ENCODE peak calls at places on chromosomes 11 and 22, in seven cellular contexts. W is SK-N-SH, M is H1, S is HCT116, L is GM12878, N is K562, D is HepG2. I is an unnamed sample.

GRCh38 chr11:93075782-93076181 is 106.3 kb downstream of the MTNR1B start:
- DNase-seq in D (no peak), N (no peak), W (no peak), S (no peak), L (no peak), M (no peak), I (no peak)

GRCh38 chr11:15104166-15104565 is 10.6 kb upstream of the INSC start:
- DNase-seq in D (no peak), S (no peak), M (no peak), N (no peak), L (no peak), W (no peak), I (no peak)

GRCh38 chr11:22802861-22803260 is 26.7 kb downstream of the SVIP start:
- DNase-seq in S (no peak), W (no peak), D (peak; percentile 76), N (no peak), L (no peak), M (no peak), I (no peak)

GRCh38 chr11:78460468-78460867 is 42.8 kb upstream of the GAB2 start:
- DNase-seq in S (no peak), D (no peak), W (no peak), L (no peak), N (no peak), M (no peak), I (no peak)

GRCh38 chr22:33557836-33558235 is 362.4 kb downstream of the LARGE1 start:
- DNase-seq in L (no peak), S (no peak), M (no peak), D (no peak), W (no peak), N (no peak), I (no peak)

GRCh38 chr11:12674936-12675696 is 895 bp downstream of the TEAD1 start:
- DNase-seq in L (no peak), D (no peak), M (no peak), W (peak; percentile 74), S (no peak), N (peak; percentile 57), I (no peak)

GRCh38 chr11:38345286-38345685 is 1747.2 kb upstream of the RAG2 start:
- DNase-seq in W (no peak), M (no peak), N (no peak), D (peak; percentile 2), S (no peak), L (no peak), I (no peak)

GRCh38 chr11:124717421-124717785 is 22.3 kb upstream of the NRGN start:
- DNase-seq in S (no peak), M (no peak), N (no peak), D (no peak), L (no peak), W (no peak), I (no peak)

GRCh38 chr11:31987118-31988005 is 103.5 kb upstream of the RCN1 start:
- DNase-seq in N (no peak), S (no peak), L (no peak), D (no peak), W (peak; percentile 44), M (peak; percentile 1), I (no peak)

GRCh38 chr11:110909331-110909730 is 197.1 kb upstream of the ARHGAP20 start:
- DNase-seq in W (no peak), M (no peak), L (no peak), N (no peak), S (no peak), D (no peak), I (no peak)

GRCh38 chr11:119316017-119316728 is 757 bp downstream of the MCAM start:
- DNase-seq in L (no peak), N (peak; percentile 50), M (no peak), S (no peak), D (no peak), W (peak; percentile 92), I (no peak)

GRCh38 chr11:46916669-46917108 is 1.7 kb downstream of the LRP4 start:
- DNase-seq in D (peak; percentile 55), M (no peak), W (peak; percentile 81), S (no peak), L (no peak), N (peak; percentile 45), I (peak; percentile 96)

GRCh38 chr22:48951836-48952235 is 875.8 kb downstream of the BRD1 start:
- DNase-seq in W (no peak), L (no peak), S (no peak), M (no peak), N (no peak), D (no peak), I (no peak)
- TF ChIP-seq JUND in W (no peak), L (no peak), S (no peak), M (no peak), N (no peak), D (no peak), I (no peak)

DNA sequence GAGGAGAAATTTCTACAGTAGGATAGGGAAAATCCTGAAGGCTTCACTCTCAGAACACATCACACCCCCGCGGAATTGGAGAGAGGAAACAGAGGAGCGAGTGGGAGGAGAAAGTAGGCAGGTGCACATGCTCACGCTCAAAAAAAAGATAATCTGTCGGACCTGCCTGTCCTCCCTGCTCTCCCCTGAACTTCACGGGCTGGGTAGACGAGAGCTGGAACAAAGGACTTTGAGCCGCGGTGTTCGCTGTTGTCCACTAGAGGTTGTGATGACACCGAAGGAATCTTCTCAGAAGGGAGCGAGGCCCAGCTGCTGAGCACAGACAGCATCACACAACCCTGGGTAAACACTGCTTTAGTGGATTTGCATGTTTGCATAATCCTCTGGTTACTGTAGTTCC is 5.0 kb downstream of the SEZ6L start:
- DNase-seq in N (no peak), S (no peak), L (no peak), W (peak; percentile 42), M (peak; percentile 39), D (peak; percentile 23), I (no peak)
- TF ChIP-seq JUND in N (no peak), S (no peak), L (no peak), W (no peak), M (peak; percentile 12), D (no peak), I (no peak)

DNA sequence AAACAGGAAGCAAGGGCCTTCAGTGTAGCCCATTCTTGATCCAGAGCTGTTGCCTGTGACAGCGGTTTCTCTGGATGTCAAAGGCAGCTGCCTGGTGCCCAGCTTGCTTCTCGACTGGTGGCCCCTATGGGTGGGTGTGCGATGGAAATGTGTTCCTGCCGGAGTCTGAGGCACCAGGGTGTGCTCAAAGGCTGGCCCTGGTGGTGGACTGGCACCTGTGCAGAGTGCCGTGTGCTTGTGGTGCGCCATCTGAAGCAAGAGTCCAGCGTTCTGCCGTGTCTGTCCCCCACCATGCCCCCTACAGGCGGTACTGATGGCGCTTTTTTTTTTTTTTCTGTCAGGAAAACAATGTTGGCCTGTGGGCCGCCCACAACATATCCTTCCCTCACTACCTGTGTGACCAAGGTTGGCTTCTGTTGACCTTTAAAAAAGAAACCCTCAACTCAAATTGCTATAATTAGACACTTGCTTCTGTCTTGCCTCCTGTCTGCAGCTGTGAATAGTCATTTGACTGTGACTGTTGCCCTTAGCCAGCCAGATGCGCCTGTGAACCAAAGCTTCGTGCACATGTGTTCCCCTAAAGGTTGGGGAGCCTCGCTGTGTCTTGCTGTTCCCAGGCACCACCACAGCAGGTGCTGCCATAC is 4.7 kb upstream of the RANBP1 start:
- DNase-seq in D (peak; percentile 61), L (no peak), N (peak; percentile 87), S (peak; percentile 51), W (peak; percentile 87), M (no peak), I (no peak)
- TF ChIP-seq JUND in D (no peak), L (no peak), N (no peak), S (no peak), W (no peak), M (no peak), I (no peak)

DNA sequence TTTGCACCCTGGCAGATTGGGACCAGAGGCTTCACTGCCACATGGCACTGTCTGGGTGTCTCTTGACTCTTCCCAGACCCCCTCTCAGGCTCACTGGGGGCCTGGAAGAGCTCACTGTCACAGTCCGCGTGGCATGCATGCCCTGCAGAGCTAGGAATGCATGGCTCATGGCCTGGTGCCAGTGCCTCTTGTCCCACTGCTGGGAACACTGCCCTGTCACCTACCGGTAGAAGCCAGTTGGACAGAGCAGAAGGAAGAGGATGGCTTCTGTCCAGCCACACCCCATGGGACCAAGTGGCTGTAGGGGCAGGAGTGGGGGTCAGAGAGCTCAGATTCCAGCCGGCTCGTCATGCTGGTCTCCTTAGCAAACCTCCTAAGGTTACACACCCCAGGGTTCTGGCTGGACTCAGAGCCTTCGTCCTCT is 29.7 kb downstream of the MB start:
- DNase-seq in M (no peak), L (no peak), D (no peak), S (no peak), W (peak; percentile 86), N (no peak), I (peak; percentile 88)
- TF ChIP-seq JUND in M (no peak), L (no peak), D (no peak), S (no peak), W (no peak), N (no peak), I (no peak)

GRCh38 chr11:70863186-70863585 is 389.2 kb downstream of the SHANK2 start:
- DNase-seq in N (no peak), D (no peak), L (no peak), W (no peak), S (no peak), M (no peak), I (no peak)

GRCh38 chr11:70859180-70859579 is 393.2 kb downstream of the SHANK2 start:
- DNase-seq in N (no peak), S (no peak), D (no peak), W (no peak), M (no peak), L (no peak), I (no peak)

GRCh38 chr11:70861534-70861933 is 390.8 kb downstream of the SHANK2 start:
- DNase-seq in W (no peak), L (no peak), N (no peak), M (no peak), S (no peak), D (no peak), I (no peak)

GRCh38 chr11:70862093-70862492 is 390.3 kb downstream of the SHANK2 start:
- DNase-seq in L (no peak), M (no peak), N (no peak), S (no peak), D (no peak), W (no peak), I (no peak)

GRCh38 chr11:70860855-70861254 is 391.5 kb downstream of the SHANK2 start:
- DNase-seq in D (no peak), M (no peak), N (no peak), L (no peak), S (no peak), W (no peak), I (no peak)
- TF ChIP-seq JUND in D (no peak), M (no peak), N (no peak), L (no peak), S (no peak), W (no peak), I (no peak)

GRCh38 chr22:45425531-45426265 is 12.2 kb downstream of the RIBC2 start:
- DNase-seq in L (no peak), S (no peak), D (no peak), W (no peak), N (no peak), M (no peak), I (no peak)
- TF ChIP-seq JUND in L (no peak), S (no peak), D (no peak), W (no peak), N (no peak), M (no peak), I (no peak)

GRCh38 chr11:18243783-18244362 is 4.6 kb downstream of the SAA2 start:
- DNase-seq in D (peak; percentile 52), N (peak; percentile 66), S (peak; percentile 63), L (peak; percentile 54), W (peak; percentile 53), M (peak; percentile 19), I (peak; percentile 76)
- TF ChIP-seq JUND in D (no peak), N (no peak), S (no peak), L (no peak), W (no peak), M (no peak), I (no peak)

GRCh38 chr11:100573911-100574513 is 113.1 kb upstream of the ARHGAP42 start:
- DNase-seq in L (no peak), N (no peak), S (no peak), D (no peak), W (no peak), M (no peak), I (no peak)
- TF ChIP-seq JUND in L (no peak), N (no peak), S (no peak), D (no peak), W (no peak), M (no peak), I (no peak)

I was measured in T47D.